ENCODE peak calls at places on chromosomes 4 and X, in nine cellular contexts. One of them, this sample, is unnamed.

GRCh38 chr4:48340276-48340904 is 939 bp upstream of the SLAIN2 start:
- DNase-seq in RPMI7951: peak
- DNase-seq in GM23338: peak
- DNase-seq in activated T-helper 1 cell treated with anti-CD3 and anti-CD28 coated beads, Interleukin-2, amount 50 U/mL, for 16 hours: no peak
- DNase-seq in CD8-positive, alpha-beta T cell: peak
- DNase-seq in activated CD8-positive, alpha-beta memory T cell treated with anti-CD3 and anti-CD28 coated beads for 48 hours: no peak
- DNase-seq in occipital lobe: no peak
- DNase-seq in SW480: peak
- DNase-seq in stimulated activated CD4-positive, alpha-beta T cell treated with anti-CD3 and anti-CD28 coated beads, Interleukin-12 subunit alpha, Interleukin-12 subunit beta, amount 100 ng/mL, for 24 hours: no peak
- DNase-seq in this sample: no peak

GRCh38 chrX:100980608-100981497 is 11.3 kb downstream of the ARL13A start:
- DNase-seq in RPMI7951: peak
- DNase-seq in activated T-helper 1 cell treated with anti-CD3 and anti-CD28 coated beads, Interleukin-2, amount 50 U/mL, for 16 hours: no peak
- DNase-seq in activated CD8-positive, alpha-beta memory T cell treated with anti-CD3 and anti-CD28 coated beads for 48 hours: no peak
- DNase-seq in stimulated activated CD4-positive, alpha-beta T cell treated with anti-CD3 and anti-CD28 coated beads, Interleukin-12 subunit alpha, Interleukin-12 subunit beta, amount 100 ng/mL, for 24 hours: no peak
- DNase-seq in SW480: no peak
- DNase-seq in CD8-positive, alpha-beta T cell: no peak
- DNase-seq in occipital lobe: no peak
- DNase-seq in GM23338: no peak
- DNase-seq in this sample: no peak

GRCh38 chr4:180932365-180933001 is 1310.7 kb upstream of the TENM3 start:
- DNase-seq in SW480: no peak
- DNase-seq in RPMI7951: no peak
- DNase-seq in stimulated activated CD4-positive, alpha-beta T cell treated with anti-CD3 and anti-CD28 coated beads, Interleukin-12 subunit alpha, Interleukin-12 subunit beta, amount 100 ng/mL, for 24 hours: no peak
- DNase-seq in activated CD8-positive, alpha-beta memory T cell treated with anti-CD3 and anti-CD28 coated beads for 48 hours: no peak
- DNase-seq in occipital lobe: no peak
- DNase-seq in GM23338: no peak
- DNase-seq in activated T-helper 1 cell treated with anti-CD3 and anti-CD28 coated beads, Interleukin-2, amount 50 U/mL, for 16 hours: no peak
- DNase-seq in CD8-positive, alpha-beta T cell: no peak
- DNase-seq in this sample: no peak

GRCh38 chrX:85111347-85111746 is 107.7 kb downstream of the APOOL start:
- DNase-seq in stimulated activated CD4-positive, alpha-beta T cell treated with anti-CD3 and anti-CD28 coated beads, Interleukin-12 subunit alpha, Interleukin-12 subunit beta, amount 100 ng/mL, for 24 hours: no peak
- DNase-seq in occipital lobe: no peak
- DNase-seq in GM23338: peak
- DNase-seq in SW480: no peak
- DNase-seq in activated T-helper 1 cell treated with anti-CD3 and anti-CD28 coated beads, Interleukin-2, amount 50 U/mL, for 16 hours: no peak
- DNase-seq in CD8-positive, alpha-beta T cell: no peak
- DNase-seq in RPMI7951: no peak
- DNase-seq in activated CD8-positive, alpha-beta memory T cell treated with anti-CD3 and anti-CD28 coated beads for 48 hours: no peak
- DNase-seq in this sample: no peak

GRCh38 chr4:156771171-156771837 is 200.3 kb downstream of the PDGFC start:
- DNase-seq in GM23338: peak
- DNase-seq in occipital lobe: peak
- DNase-seq in RPMI7951: peak
- DNase-seq in activated T-helper 1 cell treated with anti-CD3 and anti-CD28 coated beads, Interleukin-2, amount 50 U/mL, for 16 hours: no peak
- DNase-seq in stimulated activated CD4-positive, alpha-beta T cell treated with anti-CD3 and anti-CD28 coated beads, Interleukin-12 subunit alpha, Interleukin-12 subunit beta, amount 100 ng/mL, for 24 hours: no peak
- DNase-seq in activated CD8-positive, alpha-beta memory T cell treated with anti-CD3 and anti-CD28 coated beads for 48 hours: no peak
- DNase-seq in SW480: peak
- DNase-seq in CD8-positive, alpha-beta T cell: no peak
- DNase-seq in this sample: no peak

GRCh38 chr4:8665406-8666360 is 73.1 kb downstream of the CPZ start:
- DNase-seq in RPMI7951: no peak
- DNase-seq in stimulated activated CD4-positive, alpha-beta T cell treated with anti-CD3 and anti-CD28 coated beads, Interleukin-12 subunit alpha, Interleukin-12 subunit beta, amount 100 ng/mL, for 24 hours: no peak
- DNase-seq in occipital lobe: no peak
- DNase-seq in SW480: no peak
- DNase-seq in activated CD8-positive, alpha-beta memory T cell treated with anti-CD3 and anti-CD28 coated beads for 48 hours: no peak
- DNase-seq in GM23338: no peak
- DNase-seq in activated T-helper 1 cell treated with anti-CD3 and anti-CD28 coated beads, Interleukin-2, amount 50 U/mL, for 16 hours: no peak
- DNase-seq in CD8-positive, alpha-beta T cell: no peak
- DNase-seq in this sample: no peak

GRCh38 chrX:109747681-109748080 is 14.6 kb upstream of the ACSL4 start:
- DNase-seq in CD8-positive, alpha-beta T cell: no peak
- DNase-seq in occipital lobe: no peak
- DNase-seq in GM23338: no peak
- DNase-seq in activated T-helper 1 cell treated with anti-CD3 and anti-CD28 coated beads, Interleukin-2, amount 50 U/mL, for 16 hours: no peak
- DNase-seq in activated CD8-positive, alpha-beta memory T cell treated with anti-CD3 and anti-CD28 coated beads for 48 hours: no peak
- DNase-seq in SW480: no peak
- DNase-seq in RPMI7951: no peak
- DNase-seq in stimulated activated CD4-positive, alpha-beta T cell treated with anti-CD3 and anti-CD28 coated beads, Interleukin-12 subunit alpha, Interleukin-12 subunit beta, amount 100 ng/mL, for 24 hours: no peak
- DNase-seq in this sample: no peak

GRCh38 chr4:48228887-48229462 is 40.7 kb downstream of the TEC start:
- DNase-seq in stimulated activated CD4-positive, alpha-beta T cell treated with anti-CD3 and anti-CD28 coated beads, Interleukin-12 subunit alpha, Interleukin-12 subunit beta, amount 100 ng/mL, for 24 hours: no peak
- DNase-seq in SW480: no peak
- DNase-seq in activated T-helper 1 cell treated with anti-CD3 and anti-CD28 coated beads, Interleukin-2, amount 50 U/mL, for 16 hours: no peak
- DNase-seq in GM23338: no peak
- DNase-seq in CD8-positive, alpha-beta T cell: no peak
- DNase-seq in occipital lobe: no peak
- DNase-seq in activated CD8-positive, alpha-beta memory T cell treated with anti-CD3 and anti-CD28 coated beads for 48 hours: no peak
- DNase-seq in RPMI7951: peak
- DNase-seq in this sample: no peak

GRCh38 chr4:165663411-165663810 is 209.6 kb upstream of the TLL1 start:
- DNase-seq in activated T-helper 1 cell treated with anti-CD3 and anti-CD28 coated beads, Interleukin-2, amount 50 U/mL, for 16 hours: no peak
- DNase-seq in CD8-positive, alpha-beta T cell: no peak
- DNase-seq in SW480: no peak
- DNase-seq in stimulated activated CD4-positive, alpha-beta T cell treated with anti-CD3 and anti-CD28 coated beads, Interleukin-12 subunit alpha, Interleukin-12 subunit beta, amount 100 ng/mL, for 24 hours: no peak
- DNase-seq in RPMI7951: no peak
- DNase-seq in occipital lobe: no peak
- DNase-seq in GM23338: no peak
- DNase-seq in activated CD8-positive, alpha-beta memory T cell treated with anti-CD3 and anti-CD28 coated beads for 48 hours: no peak
- DNase-seq in this sample: no peak

GRCh38 chrX:94058728-94059382 is 384.8 kb downstream of the FAM133A start:
- DNase-seq in occipital lobe: no peak
- DNase-seq in stimulated activated CD4-positive, alpha-beta T cell treated with anti-CD3 and anti-CD28 coated beads, Interleukin-12 subunit alpha, Interleukin-12 subunit beta, amount 100 ng/mL, for 24 hours: no peak
- DNase-seq in GM23338: peak
- DNase-seq in RPMI7951: peak
- DNase-seq in CD8-positive, alpha-beta T cell: no peak
- DNase-seq in activated T-helper 1 cell treated with anti-CD3 and anti-CD28 coated beads, Interleukin-2, amount 50 U/mL, for 16 hours: no peak
- DNase-seq in SW480: peak
- DNase-seq in activated CD8-positive, alpha-beta memory T cell treated with anti-CD3 and anti-CD28 coated beads for 48 hours: no peak
- DNase-seq in this sample: no peak

GRCh38 chrX:43702660-43703059 is 46.6 kb downstream of the MAOA start:
- DNase-seq in activated CD8-positive, alpha-beta memory T cell treated with anti-CD3 and anti-CD28 coated beads for 48 hours: no peak
- DNase-seq in stimulated activated CD4-positive, alpha-beta T cell treated with anti-CD3 and anti-CD28 coated beads, Interleukin-12 subunit alpha, Interleukin-12 subunit beta, amount 100 ng/mL, for 24 hours: no peak
- DNase-seq in RPMI7951: no peak
- DNase-seq in occipital lobe: no peak
- DNase-seq in CD8-positive, alpha-beta T cell: no peak
- DNase-seq in activated T-helper 1 cell treated with anti-CD3 and anti-CD28 coated beads, Interleukin-2, amount 50 U/mL, for 16 hours: no peak
- DNase-seq in SW480: no peak
- DNase-seq in GM23338: no peak
- DNase-seq in this sample: no peak

GRCh38 chr4:121277194-121278105 is 103.4 kb downstream of the QRFPR start:
- DNase-seq in stimulated activated CD4-positive, alpha-beta T cell treated with anti-CD3 and anti-CD28 coated beads, Interleukin-12 subunit alpha, Interleukin-12 subunit beta, amount 100 ng/mL, for 24 hours: no peak
- DNase-seq in activated T-helper 1 cell treated with anti-CD3 and anti-CD28 coated beads, Interleukin-2, amount 50 U/mL, for 16 hours: no peak
- DNase-seq in GM23338: peak
- DNase-seq in CD8-positive, alpha-beta T cell: no peak
- DNase-seq in activated CD8-positive, alpha-beta memory T cell treated with anti-CD3 and anti-CD28 coated beads for 48 hours: no peak
- DNase-seq in occipital lobe: no peak
- DNase-seq in RPMI7951: peak
- DNase-seq in SW480: peak
- DNase-seq in this sample: no peak

GRCh38 chr4:17597517-17597916 is 16.9 kb upstream of the MED28 start:
- DNase-seq in stimulated activated CD4-positive, alpha-beta T cell treated with anti-CD3 and anti-CD28 coated beads, Interleukin-12 subunit alpha, Interleukin-12 subunit beta, amount 100 ng/mL, for 24 hours: no peak
- DNase-seq in GM23338: peak
- DNase-seq in SW480: peak
- DNase-seq in RPMI7951: peak
- DNase-seq in occipital lobe: no peak
- DNase-seq in activated T-helper 1 cell treated with anti-CD3 and anti-CD28 coated beads, Interleukin-2, amount 50 U/mL, for 16 hours: no peak
- DNase-seq in activated CD8-positive, alpha-beta memory T cell treated with anti-CD3 and anti-CD28 coated beads for 48 hours: no peak
- DNase-seq in CD8-positive, alpha-beta T cell: no peak
- DNase-seq in this sample: no peak